ENCODE peak calls at places on chromosomes 16 and 17, in four cellular contexts. V, G, B and N are unnamed samples. For H3K4me1, the result is how much of the 10 kb centered on the place peaks cover.

GRCh38 chr17:69928586-69928985 is 146.4 kb upstream of the KCNJ16 start:
- DNase-seq in V (no peak), G (no peak), B (no peak), N (no peak)

GRCh38 chr17:7184091-7184488 is 4.9 kb upstream of the ASGR1 start:
- DNase-seq in V (peak), G (no peak), B (peak), N (peak)

GRCh38 chr17:66492500-66493123 is 190.2 kb downstream of the PRKCA start:
- DNase-seq in V (no peak), G (no peak), B (no peak), N (no peak)

GRCh38 chr16:87132361-87133014 is 184.7 kb downstream of the C16orf95 start:
- DNase-seq in V (no peak), G (no peak), B (peak), N (peak)

GRCh38 chr17:32878211-32878610 is 1.3 kb upstream of the MYO1D start:
- DNase-seq in V (peak), G (no peak), B (peak), N (no peak)

GRCh38 chr17:80260791-80261158 is at the start of gene RNF213:
- DNase-seq in V (peak), G (no peak), B (no peak), N (peak)

GRCh38 chr17:60435244-60436170 is 13.2 kb downstream of the CHCT1 start:
- DNase-seq in V (peak), G (peak), B (peak), N (peak)

GRCh38 chr17:80362428-80363119 is 52.4 kb upstream of the ENDOV start:
- DNase-seq in V (peak), G (no peak), B (peak), N (no peak)

GRCh38 chr17:78991017-78991783 is 11.5 kb upstream of the LGALS3BP start:
- DNase-seq in V (no peak), G (no peak), B (no peak), N (no peak)

GRCh38 chr17:48729335-48730239 is 1.0 kb upstream of the HOXB13 start:
- DNase-seq in V (no peak), G (no peak), B (no peak), N (peak)

GRCh38 chr16:84724619-84725307 is 25.0 kb downstream of the USP10 start:
- DNase-seq in V (no peak), G (no peak), B (no peak), N (no peak)

GRCh38 chr16:86924537-86924936 is 346.2 kb downstream of the FOXL1 start:
- DNase-seq in V (no peak), G (no peak), B (no peak), N (no peak)

GRCh38 chr17:42133461-42134041 is 10.9 kb downstream of the HSPB9 start:
- DNase-seq in V (peak), G (no peak), B (no peak), N (peak)

GRCh38 chr17:58575511-58575910 is 61.1 kb upstream of the MTMR4 start:
- DNase-seq in V (no peak), G (no peak), B (no peak), N (no peak)

GRCh38 chr16:51109173-51109572 is 41.9 kb downstream of the SALL1 start:
- DNase-seq in V (no peak), G (no peak), B (no peak), N (no peak)

GRCh38 chr17:47852113-47852949 is 1.4 kb upstream of the SP6 start:
- DNase-seq in V (no peak), G (no peak), B (no peak), N (no peak)

GRCh38 chr16:70159355-70160348 is 13.9 kb upstream of the CLEC18C start:
- DNase-seq in V (no peak), G (no peak), B (no peak), N (no peak)

GRCh38 chr17:21539146-21539545 is 153.2 kb upstream of the KCNJ18 start:
- DNase-seq in V (no peak), G (no peak), B (no peak), N (no peak)

GRCh38 chr17:74454197-74455024 is 12.0 kb upstream of the CD300A start:
- DNase-seq in V (peak), G (no peak), B (peak), N (peak)

GRCh38 chr17:41338961-41339485 is 11.6 kb downstream of the KRT33A start:
- DNase-seq in V (no peak), G (peak), B (no peak), N (no peak)

GRCh38 chr16:85583491-85584181 is 29.5 kb upstream of the GSE1 start:
- DNase-seq in V (no peak), G (no peak), B (no peak), N (no peak)

GRCh38 chr16:56755038-56755437 is 25.1 kb downstream of the NUP93 start:
- DNase-seq in V (no peak), G (no peak), B (no peak), N (no peak)

GRCh38 chr16:3590736-3591435 is 13.7 kb upstream of the NLRC3 start:
- DNase-seq in V (no peak), G (no peak), B (no peak), N (no peak)

GRCh38 chr17:13736915-13737314 is 135.2 kb upstream of the HS3ST3A1 start:
- DNase-seq in V (no peak), G (no peak), B (no peak), N (no peak)

GRCh38 chr16:65658339-65659275 is 536.7 kb upstream of the CDH11 start:
- DNase-seq in V (no peak), G (no peak), B (no peak), N (peak)

GRCh38 chr16:48546774-48547173 is 63.2 kb downstream of the N4BP1 start:
- DNase-seq in V (peak), G (no peak), B (no peak), N (no peak)

DNA sequence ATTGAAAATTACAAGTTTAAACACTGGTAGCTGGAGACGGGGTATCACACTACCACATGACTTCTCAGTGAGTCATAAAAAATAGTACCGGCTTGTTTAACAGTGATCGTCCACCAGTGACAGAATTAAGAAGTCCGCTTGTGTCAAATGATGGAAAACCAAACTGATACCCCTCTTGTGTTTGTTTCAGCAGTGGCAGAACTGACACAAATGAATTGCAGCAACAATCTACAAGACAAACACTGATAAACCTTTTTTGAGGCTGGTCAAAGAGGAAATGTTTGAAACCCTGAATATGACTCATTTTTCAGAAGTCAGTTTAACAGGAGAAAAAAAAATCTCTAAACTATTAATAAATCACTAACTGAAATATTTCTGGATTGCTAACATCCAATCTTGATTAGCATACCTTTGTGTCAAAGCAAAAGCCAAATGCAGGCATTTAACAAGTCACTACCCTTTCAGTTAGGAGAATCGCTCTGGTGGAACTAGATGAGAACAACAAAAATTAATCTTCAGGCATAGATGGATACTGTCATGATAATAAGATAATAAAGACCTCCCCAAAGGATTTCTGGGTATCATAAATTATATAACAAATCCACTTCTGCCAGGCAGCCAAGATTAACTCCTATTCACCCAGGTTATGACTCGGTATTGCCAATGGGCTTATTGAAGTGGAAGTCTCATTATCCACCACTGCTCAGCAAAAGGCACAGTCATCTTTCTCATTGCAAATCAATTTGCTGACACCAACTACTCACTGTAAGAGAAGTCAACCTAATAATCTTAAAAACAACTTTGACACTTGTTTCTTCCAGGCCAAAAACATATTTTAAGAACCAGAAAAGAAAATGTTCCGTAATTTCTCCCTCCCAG is 20.7 kb downstream of the DCUN1D3 start:
- DNase-seq in V (no peak), G (peak), B (no peak), N (no peak)
- H3K4me3 ChIP-seq in V (no peak), G (peak), B (no peak), N (no peak)

GRCh38 chr16:11586375-11586855 is 304 bp downstream of the LITAF start:
- DNase-seq in V (no peak), G (no peak), B (no peak), N (no peak)
- H3K4me1 ChIP-seq in V (under half), G (under half), B (under half), N (under half)

GRCh38 chr16:35598696-35599332 is 2139.4 kb downstream of the TP53TG3F start:
- DNase-seq in V (no peak), G (no peak), B (no peak), N (no peak)

GRCh38 chr16:35602116-35602515 is 2142.7 kb downstream of the TP53TG3F start:
- DNase-seq in V (no peak), G (no peak), B (no peak), N (no peak)

GRCh38 chr16:35596467-35596866 is 2137.1 kb downstream of the TP53TG3F start:
- DNase-seq in V (no peak), G (no peak), B (no peak), N (no peak)

DNA sequence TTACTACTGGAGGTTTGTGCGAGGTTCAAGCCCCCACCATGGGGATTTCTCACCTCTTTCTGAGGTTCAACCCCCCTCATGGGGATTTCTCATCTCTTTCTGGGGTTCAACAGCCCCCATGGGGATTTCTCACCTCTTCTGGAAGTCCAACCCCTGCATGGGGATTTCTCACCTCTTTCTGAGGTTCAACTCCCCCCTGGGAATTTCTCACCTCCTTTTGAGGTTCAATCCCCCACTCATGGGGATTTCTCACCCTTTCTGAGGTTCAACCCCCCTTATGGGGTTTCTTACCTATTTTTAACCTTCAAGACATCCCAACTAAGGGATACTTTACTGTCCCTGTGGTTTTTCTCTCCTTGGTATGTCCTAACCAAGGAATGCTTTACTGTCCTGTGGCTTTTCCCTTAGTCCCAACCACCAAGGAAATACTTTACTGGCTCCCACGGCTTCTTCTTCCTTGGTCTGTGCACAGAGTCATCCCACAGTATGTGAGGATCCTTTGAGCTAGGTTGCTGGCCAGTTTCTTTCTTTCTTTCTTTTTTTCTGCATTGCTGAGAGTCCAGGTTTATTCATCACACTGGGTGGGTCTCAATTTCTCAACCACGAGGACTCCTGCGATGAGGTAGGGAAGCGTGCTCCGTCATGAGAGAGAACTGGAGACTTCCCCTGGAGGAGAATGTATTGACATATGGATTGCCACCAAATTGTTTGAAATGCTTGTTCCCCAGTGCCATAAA is 2140.2 kb downstream of the TP53TG3F start:
- DNase-seq in V (no peak), G (no peak), B (no peak), N (no peak)
- H3K27ac ChIP-seq in V (no peak), G (no peak), B (no peak), N (no peak)

DNA sequence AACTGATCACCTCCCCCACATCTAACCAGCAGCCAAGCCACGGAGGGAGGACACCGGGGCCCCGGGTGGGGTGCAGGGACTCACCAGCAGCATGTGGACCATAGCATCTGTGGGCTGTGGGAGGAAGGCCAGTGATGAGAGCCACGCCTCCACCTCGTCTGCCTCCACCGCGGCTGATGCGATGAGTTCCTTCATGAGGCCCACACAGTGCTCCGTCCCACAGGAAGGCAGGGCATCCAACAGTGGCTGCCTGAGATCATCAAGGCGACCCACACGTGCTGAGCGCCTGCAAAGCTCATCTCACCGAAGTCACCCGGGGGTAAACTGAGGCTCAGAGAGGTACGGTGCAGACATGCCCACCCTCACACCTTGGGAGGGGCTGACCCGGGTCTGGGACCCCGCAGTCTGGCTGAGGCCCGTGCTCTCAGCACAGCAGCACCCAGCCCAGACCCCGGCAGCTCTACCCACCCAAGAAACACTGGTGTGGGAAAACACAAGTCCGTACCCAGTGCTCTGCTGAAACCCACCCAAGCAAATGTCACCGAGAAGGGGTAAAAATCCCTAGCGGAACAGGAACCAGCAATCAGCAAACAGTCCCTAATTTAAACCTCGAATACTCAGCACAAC is 85.9 kb downstream of the LITAF start:
- DNase-seq in V (no peak), G (no peak), B (no peak), N (no peak)
- H3K4me3 ChIP-seq in V (no peak), G (no peak), B (no peak), N (no peak)

GRCh38 chr16:89312598-89313299 is 95.2 kb downstream of the ZNF778 start:
- DNase-seq in V (no peak), G (no peak), B (no peak), N (no peak)

GRCh38 chr16:89313583-89313982 is 96.1 kb downstream of the ZNF778 start:
- DNase-seq in V (no peak), G (no peak), B (no peak), N (no peak)

GRCh38 chr16:89315271-89315670 is 97.8 kb downstream of the ZNF778 start:
- DNase-seq in V (no peak), G (no peak), B (no peak), N (no peak)

GRCh38 chr16:89314858-89315257 is 97.4 kb downstream of the ZNF778 start:
- DNase-seq in V (no peak), G (no peak), B (no peak), N (no peak)

DNA sequence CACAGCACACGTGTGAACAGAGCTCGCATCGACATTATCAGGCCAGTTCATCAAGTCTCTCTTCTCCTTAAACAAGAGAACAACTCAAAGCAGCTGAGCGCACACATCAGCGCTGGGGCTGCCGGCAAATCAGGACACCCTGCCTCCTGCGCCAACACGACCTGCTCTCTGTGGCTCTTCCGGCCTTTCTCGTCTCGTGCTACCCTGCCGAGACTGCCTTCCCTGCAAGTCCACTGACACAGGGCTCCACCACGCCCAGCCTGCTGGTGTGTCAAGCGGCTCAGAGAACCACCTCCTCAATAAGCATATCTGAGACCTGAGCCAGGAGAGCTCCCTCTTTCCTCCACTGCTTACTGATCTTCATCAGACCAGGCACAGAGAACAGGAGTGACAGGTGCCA is 96.9 kb downstream of the ZNF778 start:
- DNase-seq in V (no peak), G (no peak), B (no peak), N (no peak)
- H3K4me1 ChIP-seq in V (under half), G (under half), B (under half), N (under half)

DNA sequence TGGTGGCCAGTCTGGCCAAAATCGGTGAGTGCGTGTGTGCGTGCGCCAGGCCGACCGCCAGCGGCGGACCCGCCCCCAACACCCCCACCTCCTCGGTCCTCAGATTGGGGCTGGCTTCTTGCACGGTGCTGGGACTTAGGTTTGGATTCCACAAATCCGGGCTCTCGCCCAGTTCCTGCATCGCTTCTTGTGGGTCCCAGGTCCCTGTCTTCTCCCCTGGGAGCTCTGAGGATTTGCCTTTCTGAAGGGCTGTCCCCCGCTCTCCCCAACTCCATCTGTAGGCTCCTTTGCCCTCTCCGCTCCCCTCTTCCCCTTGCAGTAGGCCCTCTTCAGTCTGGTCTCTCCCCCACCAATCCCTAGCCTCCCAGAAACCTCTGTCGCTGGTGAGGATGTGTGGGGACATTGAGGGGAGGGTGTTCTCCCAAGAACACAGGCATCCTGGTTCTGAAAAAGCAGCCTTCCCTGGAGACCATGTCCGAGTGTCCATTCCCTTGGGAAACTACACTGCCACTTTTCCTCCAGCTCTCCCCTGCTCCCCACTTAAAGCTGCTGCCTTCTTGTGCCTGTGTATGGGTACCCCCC is 490 bp downstream of the SLC9A5 start:
- DNase-seq in V (no peak), G (no peak), B (no peak), N (peak)
- H3K27ac ChIP-seq in V (no peak), G (no peak), B (no peak), N (no peak)